ENCODE peak calls at places on chromosomes 4 and X, in four cellular contexts. One of them, this sample, is unnamed. For H3K4me1, the result is how much of the 10 kb centered on the place peaks cover.

GRCh38 chr4:119984998-119985397 is 81.7 kb downstream of the MAD2L1 start:
- DNase-seq in A549: no peak
- DNase-seq in kidney: no peak
- DNase-seq in A673: no peak
- DNase-seq in this sample: no peak

GRCh38 chrX:30973784-30974427 is 84.9 kb upstream of the TAB3 start:
- DNase-seq in A549: no peak
- DNase-seq in kidney: no peak
- DNase-seq in A673: no peak
- DNase-seq in this sample: no peak

GRCh38 chrX:115030635-115031034 is 13.2 kb upstream of the IL13RA2 start:
- DNase-seq in A549: no peak
- DNase-seq in kidney: no peak
- DNase-seq in A673: no peak
- DNase-seq in this sample: no peak

GRCh38 chr4:74524985-74525384 is 80.0 kb downstream of the AREG start:
- DNase-seq in A549: no peak
- DNase-seq in kidney: no peak
- DNase-seq in A673: no peak
- DNase-seq in this sample: no peak

GRCh38 chrX:10938371-10938982 is 172.7 kb upstream of the HCCS start:
- DNase-seq in A549: no peak
- DNase-seq in kidney: no peak
- DNase-seq in A673: no peak
- DNase-seq in this sample: no peak

GRCh38 chrX:128992107-128992971 is 531.0 kb downstream of the SMARCA1 start:
- DNase-seq in A549: no peak
- DNase-seq in kidney: no peak
- DNase-seq in A673: no peak
- DNase-seq in this sample: no peak

GRCh38 chr4:91064157-91064853 is 937.1 kb downstream of the CCSER1 start:
- DNase-seq in A549: no peak
- DNase-seq in kidney: peak
- DNase-seq in A673: peak
- DNase-seq in this sample: no peak

GRCh38 chrX:55161581-55161980 is 58.6 kb upstream of the PAGE5 start:
- DNase-seq in A549: no peak
- DNase-seq in kidney: no peak
- DNase-seq in A673: no peak
- DNase-seq in this sample: no peak

GRCh38 chr4:55272576-55272975 is 73.5 kb upstream of the SRD5A3 start:
- DNase-seq in A549: no peak
- DNase-seq in kidney: no peak
- DNase-seq in A673: no peak
- DNase-seq in this sample: no peak

GRCh38 chr4:151438154-151438553 is 29.2 kb downstream of the FHIP1A start:
- DNase-seq in A549: no peak
- DNase-seq in kidney: no peak
- DNase-seq in A673: no peak
- DNase-seq in this sample: no peak

GRCh38 chr4:183507928-183508327 is 3.1 kb downstream of the ING2 start:
- DNase-seq in A549: no peak
- DNase-seq in kidney: no peak
- DNase-seq in A673: no peak
- DNase-seq in this sample: no peak

GRCh38 chr4:11912886-11913285 is 484.2 kb upstream of the HS3ST1 start:
- DNase-seq in A549: no peak
- DNase-seq in kidney: no peak
- DNase-seq in A673: no peak
- DNase-seq in this sample: no peak

GRCh38 chr4:138898282-138898681 is 117.3 kb upstream of the NOCT start:
- DNase-seq in A549: no peak
- DNase-seq in kidney: no peak
- DNase-seq in A673: no peak
- DNase-seq in this sample: no peak

GRCh38 chrX:41634284-41634683 is 54.5 kb upstream of the GPR34 start:
- DNase-seq in A549: no peak
- DNase-seq in kidney: no peak
- DNase-seq in A673: no peak
- DNase-seq in this sample: no peak

GRCh38 chr4:6910960-6911874 is 1.6 kb downstream of the TBC1D14 start:
- DNase-seq in A549: no peak
- DNase-seq in kidney: no peak
- DNase-seq in A673: no peak
- DNase-seq in this sample: no peak
- H3K4me3 ChIP-seq in A549: peak
- H3K4me3 ChIP-seq in kidney: peak
- H3K4me3 ChIP-seq in A673: peak
- H3K4me3 ChIP-seq in this sample: no peak

DNA sequence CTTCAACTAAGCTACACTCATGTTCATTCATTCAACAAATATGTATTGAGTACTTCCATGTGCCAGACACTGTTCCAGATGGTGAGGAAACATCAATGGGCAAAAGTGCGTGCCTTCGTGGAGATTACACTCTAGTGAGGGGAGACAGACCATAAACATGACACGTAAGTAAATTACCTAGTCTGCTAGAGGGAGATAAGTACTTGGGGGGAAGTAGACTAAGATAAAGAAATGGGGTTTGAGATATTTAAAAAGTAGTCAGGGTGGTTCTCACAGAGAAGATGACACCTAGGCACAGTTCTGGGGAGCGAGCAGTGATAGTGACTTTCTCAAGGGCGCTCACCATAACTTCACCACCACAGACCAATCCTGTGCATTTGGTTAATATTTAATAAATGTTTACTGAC is 11.7 kb downstream of the JCHAIN start:
- DNase-seq in A549: no peak
- DNase-seq in kidney: no peak
- DNase-seq in A673: no peak
- DNase-seq in this sample: no peak
- H3K4me1 ChIP-seq in A549: under half
- H3K4me1 ChIP-seq in kidney: under half
- H3K4me1 ChIP-seq in A673: under half
- H3K4me1 ChIP-seq in this sample: under half

GRCh38 chrX:8139713-8140112 is 31.4 kb downstream of the VCX2 start:
- DNase-seq in A549: no peak
- DNase-seq in kidney: no peak
- DNase-seq in A673: no peak
- DNase-seq in this sample: no peak
- H3K4me3 ChIP-seq in A549: no peak
- H3K4me3 ChIP-seq in kidney: no peak
- H3K4me3 ChIP-seq in A673: no peak
- H3K4me3 ChIP-seq in this sample: no peak

GRCh38 chr4:76209876-76210275 is 3.7 kb downstream of the SCARB2 start:
- DNase-seq in A549: no peak
- DNase-seq in kidney: no peak
- DNase-seq in A673: no peak
- DNase-seq in this sample: no peak
- H3K4me1 ChIP-seq in A549: under half
- H3K4me1 ChIP-seq in kidney: under half
- H3K4me1 ChIP-seq in A673: under half
- H3K4me1 ChIP-seq in this sample: under half

DNA sequence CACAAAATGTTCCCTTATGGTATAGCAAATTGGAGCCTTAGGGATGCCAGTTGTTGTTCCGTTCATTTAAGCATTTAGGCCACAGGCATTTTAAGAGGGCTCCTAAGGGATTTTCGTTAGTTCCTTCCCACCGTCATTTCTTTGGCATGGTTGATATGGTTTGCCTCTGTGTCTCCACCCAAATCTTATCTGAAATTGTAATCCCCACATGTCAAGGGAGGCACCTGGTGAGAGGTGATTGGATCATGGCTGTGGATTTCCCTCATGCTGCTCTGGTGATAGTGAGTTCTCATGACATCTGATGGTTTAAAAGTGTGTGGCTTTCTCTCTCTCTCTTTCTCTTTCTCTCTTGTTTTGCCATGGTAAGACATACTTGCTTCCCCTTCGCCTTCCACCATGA is 104.1 kb downstream of the ASB9 start:
- DNase-seq in A549: no peak
- DNase-seq in kidney: no peak
- DNase-seq in A673: no peak
- DNase-seq in this sample: no peak
- H3K4me3 ChIP-seq in A549: no peak
- H3K4me3 ChIP-seq in kidney: no peak
- H3K4me3 ChIP-seq in A673: no peak
- H3K4me3 ChIP-seq in this sample: no peak

DNA sequence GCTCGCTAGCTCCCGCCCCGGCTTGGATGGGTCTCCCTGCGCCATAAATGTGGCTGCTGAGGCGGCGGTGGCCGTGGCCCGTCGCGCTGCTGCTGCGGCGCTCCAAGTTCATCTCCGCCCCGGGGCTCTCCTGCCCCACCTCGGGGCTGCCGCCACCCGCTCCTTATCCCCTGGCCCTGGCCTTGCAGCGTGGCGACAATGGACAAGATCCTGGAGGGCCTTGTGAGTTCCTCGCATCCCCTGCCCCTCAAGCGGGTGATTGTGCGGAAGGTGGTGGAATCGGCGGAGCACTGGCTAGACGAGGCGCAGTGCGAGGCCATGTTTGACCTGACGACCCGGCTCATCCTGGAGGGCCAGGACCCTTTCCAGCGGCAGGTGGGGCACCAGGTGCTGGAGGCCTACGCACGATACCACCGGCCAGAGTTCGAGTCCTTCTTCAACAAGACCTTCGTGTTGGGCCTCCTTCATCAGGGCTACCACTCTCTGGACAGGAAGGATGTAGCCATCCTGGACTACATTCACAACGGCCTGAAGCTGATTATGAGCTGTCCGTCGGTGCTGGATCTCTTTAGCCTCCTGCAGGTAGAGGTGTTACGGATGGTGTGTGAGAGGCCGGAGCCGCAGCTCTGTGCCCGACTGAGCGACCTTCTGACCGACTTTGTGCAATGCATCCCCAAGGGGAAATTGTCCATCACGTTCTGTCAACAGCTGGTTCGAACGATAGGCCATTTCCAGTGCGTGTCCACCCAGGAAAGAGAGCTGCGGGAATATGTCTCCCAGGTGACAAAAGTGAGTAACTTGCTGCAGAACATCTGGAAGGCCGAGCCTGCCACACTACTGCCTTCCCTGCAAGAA is 763 bp downstream of the USP38 start:
- DNase-seq in A549: no peak
- DNase-seq in kidney: peak
- DNase-seq in A673: no peak
- DNase-seq in this sample: peak
- H3K4me1 ChIP-seq in A549: under half
- H3K4me1 ChIP-seq in kidney: under half
- H3K4me1 ChIP-seq in A673: under half
- H3K4me1 ChIP-seq in this sample: under half

GRCh38 chr4:168629561-168629960 is 132.7 kb downstream of the PALLD start:
- DNase-seq in A549: no peak
- DNase-seq in kidney: no peak
- DNase-seq in A673: no peak
- DNase-seq in this sample: no peak
- H3K4me3 ChIP-seq in A549: no peak
- H3K4me3 ChIP-seq in kidney: no peak
- H3K4me3 ChIP-seq in A673: no peak
- H3K4me3 ChIP-seq in this sample: no peak

GRCh38 chr4:38290914-38291313 is 330.7 kb downstream of the PTTG2 start:
- DNase-seq in A549: no peak
- DNase-seq in kidney: no peak
- DNase-seq in A673: no peak
- DNase-seq in this sample: no peak
- H3K4me1 ChIP-seq in A549: under half
- H3K4me1 ChIP-seq in kidney: under half
- H3K4me1 ChIP-seq in A673: under half
- H3K4me1 ChIP-seq in this sample: under half

GRCh38 chr4:1204828-1205591 is 32.6 kb upstream of the SPON2 start:
- DNase-seq in A549: no peak
- DNase-seq in kidney: peak
- DNase-seq in A673: no peak
- DNase-seq in this sample: peak
- H3K4me3 ChIP-seq in A549: no peak
- H3K4me3 ChIP-seq in kidney: no peak
- H3K4me3 ChIP-seq in A673: no peak
- H3K4me3 ChIP-seq in this sample: no peak

This sample was measured in SJSA1.